ENCODE peak calls at places on chromosomes 11 and 22, in nine cellular contexts. Z is body of pancreas, P is GM06990, H is endothelial cell of umbilical vein, Y is spleen, V is PC-3, J is OCI-LY7, K is brain microvascular endothelial cell, C is neural progenitor cell. G is an unnamed sample.

GRCh38 chr11:66762088-66762487 is 33.1 kb upstream of the SPTBN2 start:
- DNase-seq in Z (no peak), P (no peak), H (no peak), Y (no peak), V (no peak), J (no peak), K (no peak), C (no peak), G (no peak)

GRCh38 chr11:36618025-36618700 is 20.1 kb upstream of the RAG2 start:
- DNase-seq in Z (no peak), P (no peak), H (no peak), Y (no peak), V (no peak), J (no peak), K (no peak), C (no peak), G (no peak)

GRCh38 chr11:95888439-95888838 is 35.5 kb downstream of the MTMR2 start:
- DNase-seq in Z (no peak), P (no peak), H (no peak), Y (no peak), V (no peak), J (no peak), K (no peak), C (no peak), G (no peak)

GRCh38 chr11:32430586-32431357 is 4.6 kb downstream of the WT1 start:
- DNase-seq in Z (no peak), P (no peak), H (no peak), Y (peak; percentile 72), V (no peak), J (no peak), K (no peak), C (peak; percentile 74), G (no peak)

GRCh38 chr11:118180300-118180703 is 3.9 kb upstream of the SCN2B start:
- DNase-seq in Z (no peak), P (no peak), H (no peak), Y (no peak), V (no peak), J (peak; percentile 85), K (no peak), C (peak; percentile 76), G (no peak)

GRCh38 chr11:122215244-122215992 is 99.4 kb upstream of the BLID start:
- DNase-seq in Z (peak; percentile 79), P (peak; percentile 28), H (peak; percentile 79), Y (peak; percentile 85), V (peak; percentile 80), J (peak; percentile 35), K (peak; percentile 98), C (peak; percentile 82), G (peak; percentile 84)

GRCh38 chr11:41306435-41306834 is 153.0 kb downstream of the LRRC4C start:
- DNase-seq in Z (no peak), P (no peak), H (no peak), Y (no peak), V (no peak), J (no peak), K (peak; percentile 72), C (no peak), G (peak; percentile 40)

GRCh38 chr11:103525069-103525468 is 415.8 kb downstream of the DYNC2H1 start:
- DNase-seq in Z (no peak), P (no peak), H (peak; percentile 86), Y (no peak), V (peak; percentile 92), J (no peak), K (peak; percentile 81), C (no peak), G (peak; percentile 64)

GRCh38 chr22:44701187-44701586 is 817 bp upstream of the PRR5 start:
- DNase-seq in Z (no peak), P (no peak), H (no peak), Y (no peak), V (no peak), J (no peak), K (no peak), C (no peak), G (no peak)

GRCh38 chr11:9990221-9990973 is 303.6 kb downstream of the SBF2 start:
- DNase-seq in Z (no peak), P (no peak), H (peak; percentile 18), Y (no peak), V (peak; percentile 71), J (no peak), K (peak; percentile 11), C (no peak), G (no peak)

DNA sequence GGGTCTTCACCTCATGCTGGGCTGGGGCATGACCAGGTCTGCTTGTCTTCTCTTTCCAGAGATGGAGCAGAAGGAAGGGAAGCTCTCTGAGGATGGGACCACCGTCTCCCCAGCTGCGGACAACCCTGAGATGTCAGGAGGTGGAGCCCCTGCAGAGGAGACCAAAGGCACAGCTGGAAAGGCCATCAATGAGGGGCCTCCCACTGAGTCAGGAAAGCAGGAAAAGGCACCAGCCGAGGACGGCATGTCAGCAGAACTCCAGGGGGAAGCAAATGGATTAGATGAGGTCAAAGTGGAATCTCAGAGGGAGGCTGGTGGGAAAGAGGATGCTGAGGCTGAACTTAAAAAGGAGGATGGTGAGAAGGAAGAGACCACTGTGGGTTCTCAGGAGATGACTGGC is 5.2 kb downstream of the SMTNL1 start:
- DNase-seq in Z (no peak), P (no peak), H (no peak), Y (no peak), V (no peak), J (no peak), K (no peak), C (no peak), G (no peak)
- TF ChIP-seq CTCF in Z (no peak), P (no peak), H (no peak), Y (no peak), V (no peak), J (no peak), K (no peak), C (no peak), G (no peak)

DNA sequence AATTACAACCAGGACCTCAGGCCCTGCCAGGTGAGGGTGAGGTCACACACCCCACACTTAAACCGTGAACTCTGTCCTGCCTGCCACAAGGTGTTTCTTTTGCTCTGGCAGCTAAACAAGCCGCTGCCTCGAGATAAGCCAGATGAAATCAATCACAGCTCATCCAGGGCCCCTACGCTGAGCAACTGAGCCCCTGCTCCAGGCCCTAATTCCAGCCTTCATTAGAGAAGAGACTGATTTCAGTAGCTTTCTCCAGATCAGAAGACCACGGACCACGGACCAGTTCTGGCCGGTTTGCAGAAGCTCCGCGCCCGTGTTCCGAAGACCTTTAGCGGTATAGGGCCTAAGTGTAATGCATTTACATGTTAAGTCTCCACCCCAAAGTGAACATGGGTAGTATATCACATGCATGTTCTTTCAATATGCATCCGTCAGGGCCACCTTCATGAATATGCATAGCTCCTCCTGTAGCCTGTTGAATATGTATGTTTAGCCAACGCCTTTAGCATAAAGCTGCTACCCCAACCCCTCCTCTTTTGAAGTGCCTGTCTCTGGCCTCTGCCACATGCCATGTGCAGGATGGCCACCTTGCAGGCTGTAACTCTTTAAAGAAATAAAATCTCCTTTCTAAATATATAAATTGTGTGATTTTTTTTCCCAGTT is 14.9 kb upstream of the RAC2 start:
- DNase-seq in Z (no peak), P (no peak), H (no peak), Y (peak; percentile 15), V (no peak), J (no peak), K (no peak), C (no peak), G (no peak)
- H3K4me3 ChIP-seq in Z (no peak overlapping the region), P (no peak overlapping the region), H (no peak overlapping the region), Y (no peak overlapping the region), V (no peak overlapping the region), J (no peak overlapping the region), K (peak overlapping the region; percentile 29), C (peak overlapping the region; percentile 4), G (no peak overlapping the region)

DNA sequence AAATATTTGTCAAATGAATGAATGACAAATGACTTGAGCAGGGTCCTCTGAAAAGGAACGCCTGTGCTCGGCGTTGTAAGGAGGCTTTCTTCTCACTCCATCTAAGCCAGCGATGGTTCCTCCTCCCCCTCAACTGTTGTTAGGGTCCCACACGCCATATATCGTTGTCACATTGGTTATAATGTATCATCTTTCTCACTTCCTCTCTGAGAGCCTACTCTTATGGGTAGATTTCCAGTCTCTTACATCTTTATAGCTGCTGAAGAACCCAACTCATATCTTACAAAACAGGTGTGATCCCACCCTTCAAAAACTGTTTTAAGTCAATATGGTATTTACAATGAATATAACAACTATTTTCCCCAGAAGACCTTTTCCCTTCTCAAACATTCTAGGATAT is 81.5 kb downstream of the NAV2 start:
- DNase-seq in Z (no peak), P (no peak), H (no peak), Y (no peak), V (no peak), J (no peak), K (no peak), C (no peak), G (no peak)
- TF ChIP-seq CTCF in Z (no peak), P (no peak), H (no peak), Y (no peak), V (no peak), J (no peak), K (no peak), C (no peak), G (no peak)

DNA sequence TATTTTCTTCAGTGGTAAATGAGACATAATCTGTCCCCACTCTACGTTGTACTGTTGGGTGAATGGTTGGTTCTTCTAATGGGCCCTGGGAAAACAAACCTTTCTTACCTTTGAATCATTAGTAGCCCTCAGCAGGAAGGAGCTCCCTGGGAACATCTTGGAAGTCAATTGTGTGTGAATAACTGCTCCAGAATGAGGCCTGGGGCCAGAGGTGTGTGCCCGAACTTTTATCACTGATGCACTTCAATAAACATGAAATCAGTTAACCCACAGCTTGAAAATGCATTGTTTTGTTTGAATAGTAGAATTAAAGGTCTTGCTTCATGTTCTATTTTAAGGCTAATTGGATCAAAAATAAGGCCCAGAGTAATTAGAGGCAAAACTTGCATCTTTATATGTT is 67.1 kb downstream of the NAV2 start:
- DNase-seq in Z (no peak), P (no peak), H (no peak), Y (no peak), V (no peak), J (no peak), K (no peak), C (no peak), G (no peak)
- H3K4me3 ChIP-seq in Z (no peak overlapping the region), P (no peak overlapping the region), H (no peak overlapping the region), Y (no peak overlapping the region), V (no peak overlapping the region), J (no peak overlapping the region), K (no peak overlapping the region), C (no peak overlapping the region), G (no peak overlapping the region)

DNA sequence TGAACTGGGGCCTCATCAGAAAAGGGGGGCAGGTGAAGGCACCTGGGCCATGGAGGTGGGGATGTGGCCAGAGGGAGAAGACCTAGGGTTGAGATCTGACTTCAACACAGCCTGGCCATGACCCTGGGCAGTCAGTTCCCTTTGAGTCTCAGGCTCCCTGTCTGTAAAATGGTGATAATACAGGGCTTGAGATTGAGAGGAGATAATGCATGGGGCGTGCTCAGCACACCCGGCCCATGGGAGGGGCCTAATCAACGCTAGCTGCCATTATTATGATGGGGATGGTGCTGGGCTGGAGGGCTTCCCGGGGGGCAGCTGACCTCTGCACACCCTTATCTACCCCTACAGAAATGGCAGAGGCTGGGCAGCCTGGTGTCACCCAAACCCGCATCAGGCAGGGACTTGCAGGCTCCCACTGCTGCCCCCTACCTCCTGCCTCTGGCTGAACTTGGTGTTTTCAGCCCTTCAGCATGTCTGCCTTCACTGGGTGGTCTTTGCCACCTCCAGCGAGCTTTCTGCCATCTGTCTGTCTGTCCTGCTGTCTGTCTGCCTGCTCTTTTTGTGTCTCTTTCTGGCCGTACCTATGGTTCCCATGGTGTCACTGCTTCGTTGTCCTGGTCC is 84.5 kb downstream of the CACNA1I start:
- DNase-seq in Z (no peak), P (no peak), H (no peak), Y (no peak), V (no peak), J (peak; percentile 21), K (no peak), C (no peak), G (no peak)
- TF ChIP-seq CTCF in Z (no peak), P (peak; percentile 26), H (no peak), Y (no peak), V (peak; percentile 18), J (peak; percentile 59), K (peak; percentile 36), C (peak; percentile 31), G (peak; percentile 2)

G was measured in astrocyte of the spinal cord.